ENCODE peak calls at places on chromosomes 1 and 21, in eight cellular contexts. E is testis, S is OCI-LY7, Q is uterus, F is lower lobe of right lung, D is heart left ventricle, M is MM.1S, W is GM23338. V is an unnamed sample. For H3K36me3, the result is how much of the 10 kb centered on the place peaks cover.

GRCh38 chr1:248847181-248847955 is 9.3 kb downstream of the ZNF672 start:
- DNase-seq in M (no peak), W (peak), F (no peak), Q (no peak), E (no peak), S (no peak), D (no peak), V (no peak)

GRCh38 chr1:229203030-229203751 is 67.7 kb upstream of the RAB4A start:
- DNase-seq in Q (peak), D (no peak), S (peak), F (no peak), M (no peak), E (peak), W (peak), V (peak)

GRCh38 chr1:180939706-180940094 is 27.0 kb downstream of the KIAA1614 start:
- DNase-seq in D (peak), W (no peak), F (no peak), S (no peak), M (no peak), E (no peak), Q (no peak), V (no peak)

GRCh38 chr1:18557621-18558465 is 72.8 kb upstream of the PAX7 start:
- DNase-seq in W (peak), S (no peak), F (peak), M (no peak), Q (no peak), D (no peak), E (peak), V (no peak)

GRCh38 chr1:68442822-68443556 is 6.8 kb downstream of the RPE65 start:
- DNase-seq in D (no peak), M (peak), W (peak), E (peak), F (no peak), S (peak), Q (no peak), V (peak)

GRCh38 chr21:45031231-45032191 is 42.9 kb upstream of the ADARB1 start:
- DNase-seq in E (no peak), M (no peak), Q (no peak), S (no peak), D (no peak), F (no peak), W (no peak), V (no peak)

GRCh38 chr1:197637406-197637805 is 137.9 kb downstream of the DENND1B start:
- DNase-seq in M (no peak), S (no peak), D (no peak), E (no peak), W (no peak), F (no peak), Q (no peak), V (no peak)

GRCh38 chr1:73771396-73771795 is 426.6 kb downstream of the LRRIQ3 start:
- DNase-seq in E (no peak), W (no peak), Q (no peak), M (no peak), S (no peak), D (no peak), F (peak), V (no peak)

GRCh38 chr1:154342132-154342531 is 16.8 kb downstream of the ATP8B2 start:
- DNase-seq in F (no peak), M (no peak), E (no peak), Q (no peak), W (no peak), S (no peak), D (no peak), V (no peak)

GRCh38 chr1:43327549-43328292 is 9.9 kb upstream of the MPL start:
- DNase-seq in Q (no peak), S (no peak), E (no peak), F (no peak), D (no peak), W (no peak), M (no peak), V (no peak)

GRCh38 chr1:83693409-83694126 is 305.4 kb downstream of the TTLL7 start:
- DNase-seq in D (no peak), W (peak), F (no peak), S (peak), E (no peak), M (no peak), Q (no peak), V (peak)

GRCh38 chr21:18384771-18385170 is 18.8 kb downstream of the TMPRSS15 start:
- DNase-seq in F (no peak), Q (no peak), M (peak), W (peak), E (no peak), D (no peak), S (peak), V (no peak)

GRCh38 chr21:44730028-44730395 is 18.6 kb upstream of the TSPEAR start:
- DNase-seq in W (no peak), D (no peak), M (no peak), S (no peak), Q (no peak), E (no peak), F (no peak), V (no peak)

GRCh38 chr1:29124366-29125236 is 898 bp upstream of the TMEM200B start:
- DNase-seq in E (peak), D (peak), W (peak), S (peak), F (peak), Q (peak), M (peak), V (peak)

GRCh38 chr1:178388398-178389161 is 108.2 kb downstream of the CLEC20A start:
- DNase-seq in F (no peak), W (no peak), E (no peak), M (no peak), D (no peak), S (no peak), Q (no peak), V (no peak)

GRCh38 chr1:41152622-41153044 is 89.5 kb downstream of the SCMH1 start:
- DNase-seq in M (no peak), D (no peak), S (no peak), E (no peak), W (no peak), Q (no peak), F (no peak), V (no peak)

GRCh38 chr1:19373206-19374126 is 61.3 kb downstream of the SLC66A1 start:
- DNase-seq in D (no peak), E (peak), Q (peak), S (no peak), M (no peak), W (no peak), F (no peak), V (no peak)

GRCh38 chr1:16146888-16147614 is 8.8 kb downstream of the EPHA2 start:
- DNase-seq in M (no peak), F (no peak), S (no peak), W (no peak), D (peak), Q (no peak), E (peak), V (no peak)

GRCh38 chr21:33412832-33413519 is 9.8 kb downstream of the IFNGR2 start:
- DNase-seq in M (peak), W (peak), Q (no peak), D (no peak), E (no peak), F (no peak), S (no peak), V (no peak)

GRCh38 chr1:204523605-204524215 is 7.5 kb downstream of the MDM4 start:
- DNase-seq in S (peak), W (no peak), F (no peak), M (no peak), Q (no peak), E (no peak), D (no peak), V (no peak)

GRCh38 chr1:5562769-5563168 is 429.5 kb downstream of the NPHP4 start:
- DNase-seq in W (no peak), E (no peak), F (no peak), M (no peak), D (no peak), S (no peak), Q (no peak), V (no peak)

GRCh38 chr1:35085421-35085820 is 6.2 kb downstream of the ZMYM1 start:
- DNase-seq in E (no peak), F (no peak), W (no peak), S (no peak), D (no peak), Q (no peak), M (no peak), V (no peak)

GRCh38 chr1:206117151-206117948 is at the start of gene AVPR1B:
- DNase-seq in S (no peak), F (no peak), M (peak), Q (peak), D (peak), W (peak), E (peak), V (peak)

GRCh38 chr1:145845144-145845513 is 301 bp upstream of the NUDT17 start:
- DNase-seq in E (no peak), S (peak), W (no peak), M (peak), D (no peak), F (no peak), Q (no peak), V (no peak)

GRCh38 chr1:227785812-227786608 is 29.5 kb upstream of the PRSS38 start:
- DNase-seq in S (no peak), W (no peak), F (no peak), M (no peak), Q (no peak), D (peak), E (no peak), V (no peak)

GRCh38 chr1:227788279-227789041 is 27.0 kb upstream of the PRSS38 start:
- DNase-seq in D (peak), Q (peak), M (peak), W (peak), F (peak), E (no peak), S (peak), V (peak)

GRCh38 chr1:227785094-227785811 is 30.2 kb upstream of the PRSS38 start:
- DNase-seq in D (no peak), S (peak), W (no peak), M (no peak), F (no peak), Q (no peak), E (no peak), V (no peak)

GRCh38 chr1:227787513-227788278 is 27.8 kb upstream of the PRSS38 start:
- DNase-seq in D (peak), Q (peak), M (peak), S (peak), W (peak), F (peak), E (peak), V (peak)

GRCh38 chr1:227786673-227787512 is 28.6 kb upstream of the PRSS38 start:
- DNase-seq in M (peak), W (peak), S (no peak), Q (no peak), D (peak), F (peak), E (no peak), V (no peak)
- H3K27ac ChIP-seq in M (peak), W (no peak), S (no peak), Q (peak), D (peak), F (peak), E (no peak), V (no peak)

GRCh38 chr1:207329469-207329868 is 8.0 kb downstream of the CD55 start:
- DNase-seq in M (no peak), S (no peak), F (no peak), D (no peak), E (no peak), Q (no peak), W (no peak), V (no peak)
- H3K36me3 ChIP-seq in M (under half), S (half or more), F (half or more), D (under half), E (under half), Q (under half), W (under half), V (under half)

GRCh38 chr1:20727746-20728316 is 4.7 kb downstream of the SH2D5 start:
- DNase-seq in D (no peak), F (no peak), Q (no peak), W (peak), M (no peak), E (peak), S (peak), V (peak)
- TF ChIP-seq CTCF in D (no peak), F (no peak), Q (no peak), W (peak), M (peak), E (no peak), S (peak), V (peak)

GRCh38 chr1:226098870-226099832 is 36.6 kb downstream of the H3-3A start:
- DNase-seq in Q (no peak), S (no peak), F (no peak), M (peak), W (no peak), D (no peak), E (no peak), V (no peak)
- H3K27ac ChIP-seq in Q (no peak), S (no peak), F (no peak), M (no peak), W (no peak), D (no peak), E (no peak), V (no peak)

GRCh38 chr1:31919591-31919990 is 18.6 kb downstream of the PTP4A2 start:
- DNase-seq in F (no peak), M (no peak), E (no peak), Q (no peak), S (no peak), W (no peak), D (no peak), V (no peak)

GRCh38 chr1:31913968-31914367 is 24.2 kb downstream of the PTP4A2 start:
- DNase-seq in D (no peak), S (no peak), W (no peak), F (no peak), E (no peak), M (no peak), Q (no peak), V (no peak)

GRCh38 chr1:31912087-31912780 is 25.9 kb downstream of the PTP4A2 start:
- DNase-seq in M (no peak), Q (no peak), F (no peak), E (no peak), D (no peak), S (no peak), W (no peak), V (no peak)

GRCh38 chr1:31912839-31913239 is 25.3 kb downstream of the PTP4A2 start:
- DNase-seq in M (no peak), E (no peak), F (no peak), S (no peak), Q (no peak), D (no peak), W (no peak), V (no peak)

GRCh38 chr1:31915438-31915837 is 22.7 kb downstream of the PTP4A2 start:
- DNase-seq in E (no peak), D (no peak), Q (no peak), M (no peak), F (no peak), W (no peak), S (no peak), V (no peak)
- H3K36me3 ChIP-seq in E (under half), D (under half), Q (under half), M (under half), F (half or more), W (under half), S (half or more), V (half or more)

GRCh38 chr1:225695578-225696332 is 42.8 kb upstream of the ENAH start:
- DNase-seq in D (no peak), F (no peak), E (no peak), Q (no peak), M (no peak), S (no peak), W (no peak), V (peak)
- TF ChIP-seq CTCF in D (no peak), F (no peak), E (no peak), Q (no peak), M (no peak), S (no peak), W (no peak), V (no peak)